ENCODE peak calls at places on chromosomes 7 and 10, in eight cellular contexts. One of them, this sample, is unnamed.

GRCh38 chr10:27285093-27285492 is 44.5 kb upstream of the ACBD5 start:
- DNase-seq in adrenal gland: peak
- DNase-seq in cardiac muscle cell: peak
- DNase-seq in astrocyte of the spinal cord: peak
- DNase-seq in HFFc6: no peak
- DNase-seq in thoracic aorta: no peak
- DNase-seq in heart right ventricle: no peak
- DNase-seq in GM06990: no peak
- DNase-seq in this sample: no peak

GRCh38 chr7:33970566-33970965 is 65.2 kb downstream of the BMPER start:
- DNase-seq in thoracic aorta: no peak
- DNase-seq in HFFc6: no peak
- DNase-seq in astrocyte of the spinal cord: no peak
- DNase-seq in cardiac muscle cell: no peak
- DNase-seq in GM06990: no peak
- DNase-seq in adrenal gland: no peak
- DNase-seq in heart right ventricle: no peak
- DNase-seq in this sample: no peak

GRCh38 chr10:33783557-33783956 is 449.1 kb upstream of the NRP1 start:
- DNase-seq in GM06990: no peak
- DNase-seq in astrocyte of the spinal cord: no peak
- DNase-seq in heart right ventricle: no peak
- DNase-seq in HFFc6: no peak
- DNase-seq in cardiac muscle cell: no peak
- DNase-seq in thoracic aorta: no peak
- DNase-seq in adrenal gland: no peak
- DNase-seq in this sample: no peak

GRCh38 chr7:101924171-101924570 is 106.7 kb downstream of the CUX1 start:
- DNase-seq in cardiac muscle cell: peak
- DNase-seq in adrenal gland: no peak
- DNase-seq in thoracic aorta: peak
- DNase-seq in heart right ventricle: no peak
- DNase-seq in astrocyte of the spinal cord: peak
- DNase-seq in HFFc6: peak
- DNase-seq in GM06990: no peak
- DNase-seq in this sample: no peak

GRCh38 chr10:73906524-73907447 is 4.1 kb upstream of the PLAU start:
- DNase-seq in heart right ventricle: peak
- DNase-seq in GM06990: no peak
- DNase-seq in thoracic aorta: peak
- DNase-seq in adrenal gland: peak
- DNase-seq in HFFc6: peak
- DNase-seq in cardiac muscle cell: peak
- DNase-seq in astrocyte of the spinal cord: peak
- DNase-seq in this sample: no peak

GRCh38 chr7:135077642-135078041 is 70.2 kb upstream of the TMEM140 start:
- DNase-seq in cardiac muscle cell: no peak
- DNase-seq in heart right ventricle: no peak
- DNase-seq in GM06990: no peak
- DNase-seq in HFFc6: no peak
- DNase-seq in adrenal gland: no peak
- DNase-seq in astrocyte of the spinal cord: no peak
- DNase-seq in thoracic aorta: no peak
- DNase-seq in this sample: no peak

GRCh38 chr10:131009801-131010200 is 301.7 kb downstream of the TCERG1L start:
- DNase-seq in HFFc6: no peak
- DNase-seq in cardiac muscle cell: no peak
- DNase-seq in GM06990: no peak
- DNase-seq in adrenal gland: no peak
- DNase-seq in heart right ventricle: no peak
- DNase-seq in thoracic aorta: no peak
- DNase-seq in astrocyte of the spinal cord: no peak
- DNase-seq in this sample: no peak

GRCh38 chr10:59877191-59877671 is 29.1 kb downstream of the CCDC6 start:
- DNase-seq in HFFc6: peak
- DNase-seq in astrocyte of the spinal cord: peak
- DNase-seq in adrenal gland: no peak
- DNase-seq in GM06990: no peak
- DNase-seq in thoracic aorta: no peak
- DNase-seq in cardiac muscle cell: peak
- DNase-seq in heart right ventricle: no peak
- DNase-seq in this sample: no peak

GRCh38 chr7:139752148-139752547 is 25.6 kb downstream of the HIPK2 start:
- DNase-seq in thoracic aorta: no peak
- DNase-seq in adrenal gland: no peak
- DNase-seq in cardiac muscle cell: no peak
- DNase-seq in heart right ventricle: no peak
- DNase-seq in GM06990: no peak
- DNase-seq in astrocyte of the spinal cord: no peak
- DNase-seq in HFFc6: no peak
- DNase-seq in this sample: no peak

GRCh38 chr7:22208806-22209205 is 148.1 kb downstream of the RAPGEF5 start:
- DNase-seq in astrocyte of the spinal cord: no peak
- DNase-seq in HFFc6: no peak
- DNase-seq in heart right ventricle: no peak
- DNase-seq in thoracic aorta: no peak
- DNase-seq in GM06990: no peak
- DNase-seq in cardiac muscle cell: no peak
- DNase-seq in adrenal gland: no peak
- DNase-seq in this sample: no peak

GRCh38 chr7:141563956-141564623 is 12.9 kb downstream of the AGK start:
- DNase-seq in cardiac muscle cell: no peak
- DNase-seq in astrocyte of the spinal cord: no peak
- DNase-seq in GM06990: no peak
- DNase-seq in heart right ventricle: no peak
- DNase-seq in HFFc6: no peak
- DNase-seq in thoracic aorta: no peak
- DNase-seq in adrenal gland: no peak
- DNase-seq in this sample: no peak

GRCh38 chr7:127029823-127030222 is 222.9 kb downstream of the GRM8 start:
- DNase-seq in thoracic aorta: no peak
- DNase-seq in heart right ventricle: no peak
- DNase-seq in adrenal gland: no peak
- DNase-seq in HFFc6: no peak
- DNase-seq in astrocyte of the spinal cord: no peak
- DNase-seq in GM06990: no peak
- DNase-seq in cardiac muscle cell: no peak
- DNase-seq in this sample: no peak

GRCh38 chr7:45185028-45185863 is 27.7 kb downstream of the RAMP3 start:
- DNase-seq in astrocyte of the spinal cord: no peak
- DNase-seq in adrenal gland: peak
- DNase-seq in thoracic aorta: no peak
- DNase-seq in HFFc6: no peak
- DNase-seq in GM06990: no peak
- DNase-seq in cardiac muscle cell: no peak
- DNase-seq in heart right ventricle: no peak
- DNase-seq in this sample: no peak

GRCh38 chr10:91551856-91552255 is 81.0 kb downstream of the PPP1R3C start:
- DNase-seq in GM06990: no peak
- DNase-seq in adrenal gland: peak
- DNase-seq in astrocyte of the spinal cord: peak
- DNase-seq in HFFc6: peak
- DNase-seq in thoracic aorta: no peak
- DNase-seq in heart right ventricle: peak
- DNase-seq in cardiac muscle cell: peak
- DNase-seq in this sample: peak
- TF ChIP-seq CTCF in GM06990: peak
- TF ChIP-seq CTCF in adrenal gland: peak
- TF ChIP-seq CTCF in astrocyte of the spinal cord: peak
- TF ChIP-seq CTCF in HFFc6: peak
- TF ChIP-seq CTCF in thoracic aorta: no peak
- TF ChIP-seq CTCF in heart right ventricle: peak
- TF ChIP-seq CTCF in cardiac muscle cell: peak
- TF ChIP-seq CTCF in this sample: peak

GRCh38 chr7:132608523-132608922 is 32.3 kb upstream of the PLXNA4 start:
- DNase-seq in heart right ventricle: no peak
- DNase-seq in adrenal gland: no peak
- DNase-seq in thoracic aorta: no peak
- DNase-seq in astrocyte of the spinal cord: no peak
- DNase-seq in HFFc6: no peak
- DNase-seq in GM06990: no peak
- DNase-seq in cardiac muscle cell: no peak
- DNase-seq in this sample: no peak

GRCh38 chr7:132609906-132610520 is 33.7 kb upstream of the PLXNA4 start:
- DNase-seq in thoracic aorta: no peak
- DNase-seq in GM06990: no peak
- DNase-seq in cardiac muscle cell: no peak
- DNase-seq in HFFc6: no peak
- DNase-seq in astrocyte of the spinal cord: no peak
- DNase-seq in heart right ventricle: no peak
- DNase-seq in adrenal gland: no peak
- DNase-seq in this sample: no peak

GRCh38 chr7:132607656-132608055 is 31.4 kb upstream of the PLXNA4 start:
- DNase-seq in cardiac muscle cell: no peak
- DNase-seq in heart right ventricle: no peak
- DNase-seq in thoracic aorta: no peak
- DNase-seq in HFFc6: no peak
- DNase-seq in adrenal gland: no peak
- DNase-seq in astrocyte of the spinal cord: no peak
- DNase-seq in GM06990: no peak
- DNase-seq in this sample: no peak

GRCh38 chr7:132611056-132611455 is 34.8 kb upstream of the PLXNA4 start:
- DNase-seq in astrocyte of the spinal cord: no peak
- DNase-seq in heart right ventricle: no peak
- DNase-seq in HFFc6: no peak
- DNase-seq in GM06990: no peak
- DNase-seq in cardiac muscle cell: no peak
- DNase-seq in adrenal gland: no peak
- DNase-seq in thoracic aorta: no peak
- DNase-seq in this sample: no peak

DNA sequence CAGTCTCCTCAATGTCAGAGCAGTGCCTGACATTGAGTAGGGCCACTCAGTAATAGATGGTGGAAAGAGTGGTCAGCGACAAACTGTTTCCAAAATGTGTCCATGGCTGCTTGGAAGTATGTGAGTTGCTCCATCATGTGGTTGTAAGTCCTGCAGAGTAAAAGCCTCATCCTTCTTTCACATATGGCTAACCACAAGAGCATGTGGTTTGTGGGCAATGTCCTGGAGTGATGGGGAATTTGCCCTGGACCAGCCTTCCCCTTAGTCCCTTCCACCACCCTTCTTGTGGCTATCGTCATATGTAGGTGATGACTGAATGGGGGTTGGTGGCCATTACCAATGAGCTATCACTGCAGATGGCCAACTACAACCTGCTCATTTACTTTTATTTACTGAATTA is 33.0 kb upstream of the PLXNA4 start:
- DNase-seq in HFFc6: no peak
- DNase-seq in heart right ventricle: no peak
- DNase-seq in GM06990: no peak
- DNase-seq in adrenal gland: no peak
- DNase-seq in thoracic aorta: no peak
- DNase-seq in cardiac muscle cell: peak
- DNase-seq in astrocyte of the spinal cord: peak
- DNase-seq in this sample: no peak
- TF ChIP-seq CTCF in HFFc6: no peak
- TF ChIP-seq CTCF in heart right ventricle: no peak
- TF ChIP-seq CTCF in GM06990: no peak
- TF ChIP-seq CTCF in adrenal gland: no peak
- TF ChIP-seq CTCF in thoracic aorta: no peak
- TF ChIP-seq CTCF in cardiac muscle cell: no peak
- TF ChIP-seq CTCF in astrocyte of the spinal cord: no peak
- TF ChIP-seq CTCF in this sample: no peak

GRCh38 chr7:108122181-108122580 is 8.0 kb downstream of the LAMB4 start:
- DNase-seq in thoracic aorta: no peak
- DNase-seq in astrocyte of the spinal cord: no peak
- DNase-seq in HFFc6: no peak
- DNase-seq in GM06990: no peak
- DNase-seq in cardiac muscle cell: no peak
- DNase-seq in adrenal gland: no peak
- DNase-seq in heart right ventricle: no peak
- DNase-seq in this sample: no peak

GRCh38 chr7:108120943-108121342 is 9.2 kb downstream of the LAMB4 start:
- DNase-seq in astrocyte of the spinal cord: no peak
- DNase-seq in GM06990: no peak
- DNase-seq in HFFc6: no peak
- DNase-seq in cardiac muscle cell: peak
- DNase-seq in adrenal gland: no peak
- DNase-seq in thoracic aorta: no peak
- DNase-seq in heart right ventricle: no peak
- DNase-seq in this sample: no peak

GRCh38 chr7:108114117-108114841 is 15.9 kb downstream of the LAMB4 start:
- DNase-seq in astrocyte of the spinal cord: no peak
- DNase-seq in adrenal gland: no peak
- DNase-seq in thoracic aorta: no peak
- DNase-seq in GM06990: no peak
- DNase-seq in HFFc6: no peak
- DNase-seq in cardiac muscle cell: no peak
- DNase-seq in heart right ventricle: no peak
- DNase-seq in this sample: no peak

GRCh38 chr7:108120196-108120595 is 10.0 kb downstream of the LAMB4 start:
- DNase-seq in HFFc6: no peak
- DNase-seq in adrenal gland: no peak
- DNase-seq in cardiac muscle cell: no peak
- DNase-seq in thoracic aorta: no peak
- DNase-seq in astrocyte of the spinal cord: no peak
- DNase-seq in GM06990: no peak
- DNase-seq in heart right ventricle: no peak
- DNase-seq in this sample: no peak

GRCh38 chr7:108118959-108119358 is 11.2 kb downstream of the LAMB4 start:
- DNase-seq in astrocyte of the spinal cord: no peak
- DNase-seq in HFFc6: no peak
- DNase-seq in adrenal gland: no peak
- DNase-seq in cardiac muscle cell: no peak
- DNase-seq in heart right ventricle: no peak
- DNase-seq in thoracic aorta: no peak
- DNase-seq in GM06990: no peak
- DNase-seq in this sample: no peak
- TF ChIP-seq CTCF in astrocyte of the spinal cord: no peak
- TF ChIP-seq CTCF in HFFc6: peak
- TF ChIP-seq CTCF in adrenal gland: no peak
- TF ChIP-seq CTCF in cardiac muscle cell: no peak
- TF ChIP-seq CTCF in heart right ventricle: no peak
- TF ChIP-seq CTCF in thoracic aorta: no peak
- TF ChIP-seq CTCF in GM06990: no peak
- TF ChIP-seq CTCF in this sample: no peak

DNA sequence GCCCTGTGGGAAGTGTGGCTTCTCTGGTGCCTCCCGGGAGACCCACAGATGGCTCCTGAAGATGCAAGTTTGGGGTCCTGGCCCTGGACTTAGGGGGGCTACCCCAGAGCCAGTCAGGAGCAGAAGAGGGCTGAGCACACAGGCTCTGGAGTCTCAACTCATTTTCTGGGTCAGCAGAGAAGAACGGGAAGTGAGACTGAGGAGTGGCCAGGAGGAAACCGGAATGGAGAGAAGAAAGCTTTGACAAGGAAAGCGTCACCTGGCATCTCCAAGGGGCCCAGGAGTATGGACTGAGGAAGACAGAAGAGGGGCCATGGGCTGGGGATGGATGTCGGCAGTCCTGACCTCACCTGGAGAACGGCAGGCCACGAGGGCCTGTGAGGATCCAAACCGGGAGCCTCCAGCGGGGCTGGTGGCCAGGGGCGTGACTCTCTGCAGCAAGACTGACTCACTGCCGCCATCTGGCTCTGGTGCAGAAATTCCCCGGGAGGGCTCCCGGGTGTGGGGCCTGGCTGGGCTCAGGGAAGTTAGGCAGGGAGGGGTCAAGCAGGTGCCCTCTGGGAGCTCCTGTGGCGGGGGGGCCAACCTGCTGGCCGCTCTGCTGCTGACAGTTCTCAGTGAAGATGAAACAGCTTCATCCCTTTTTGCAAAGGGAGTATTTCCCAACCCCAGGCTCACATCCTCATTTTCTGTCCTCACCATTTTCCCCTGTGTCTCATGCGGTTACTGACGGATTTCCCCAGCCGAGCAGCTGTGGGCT is 23.6 kb downstream of the DAGLB start:
- DNase-seq in cardiac muscle cell: no peak
- DNase-seq in thoracic aorta: no peak
- DNase-seq in astrocyte of the spinal cord: no peak
- DNase-seq in heart right ventricle: peak
- DNase-seq in HFFc6: no peak
- DNase-seq in GM06990: no peak
- DNase-seq in adrenal gland: no peak
- DNase-seq in this sample: no peak
- TF ChIP-seq CTCF in cardiac muscle cell: no peak
- TF ChIP-seq CTCF in thoracic aorta: no peak
- TF ChIP-seq CTCF in astrocyte of the spinal cord: peak
- TF ChIP-seq CTCF in heart right ventricle: no peak
- TF ChIP-seq CTCF in HFFc6: no peak
- TF ChIP-seq CTCF in GM06990: no peak
- TF ChIP-seq CTCF in adrenal gland: no peak
- TF ChIP-seq CTCF in this sample: no peak

This sample was measured in GM13976.